ENCODE peak calls at places on chromosomes 16 and 17, in five cellular contexts. P is lower lobe of right lung, J is A549, I is hepatocyte, M is pancreas. Z is an unnamed sample. For H3K4me1, the result is how much of the 10 kb centered on the place peaks cover.

GRCh38 chr16:88842806-88843205 is 13.9 kb downstream of the GALNS start:
- DNase-seq in M (no peak), J (no peak), P (no peak), I (no peak), Z (no peak)

GRCh38 chr17:75645889-75646625 is 12.8 kb downstream of the SMIM5 start:
- DNase-seq in P (peak), J (peak), M (peak), I (peak), Z (peak)

GRCh38 chr17:43755389-43755875 is 3.2 kb downstream of the SOST start:
- DNase-seq in J (no peak), P (no peak), I (peak), M (no peak), Z (no peak)

GRCh38 chr17:61314368-61315078 is 85.1 kb upstream of the TBX2 start:
- DNase-seq in I (peak), M (no peak), J (no peak), P (peak), Z (peak)

GRCh38 chr17:74558882-74559519 is 8.3 kb downstream of the CD300H start:
- DNase-seq in I (no peak), J (no peak), P (no peak), M (no peak), Z (no peak)

GRCh38 chr17:60464343-60464742 is 42.1 kb downstream of the CHCT1 start:
- DNase-seq in I (no peak), M (no peak), J (no peak), P (no peak), Z (no peak)

GRCh38 chr17:62876664-62877411 is 68.7 kb upstream of the MARCHF10 start:
- DNase-seq in I (no peak), P (no peak), J (no peak), M (no peak), Z (no peak)

GRCh38 chr17:77287432-77288068 is 146.8 kb downstream of the SEC14L1 start:
- DNase-seq in J (peak), M (peak), I (peak), P (peak), Z (peak)

GRCh38 chr17:6161456-6161855 is 91.3 kb downstream of the WSCD1 start:
- DNase-seq in P (no peak), I (no peak), M (no peak), J (no peak), Z (peak)

GRCh38 chr16:1272453-1273198 is 16.8 kb downstream of the TPSD1 start:
- DNase-seq in P (no peak), M (no peak), J (no peak), I (no peak), Z (no peak)

GRCh38 chr17:2867441-2868424 is 71.5 kb downstream of the RAP1GAP2 start:
- DNase-seq in P (no peak), J (peak), M (no peak), I (no peak), Z (no peak)

GRCh38 chr16:8194795-8195194 is 395.5 kb downstream of the TMEM114 start:
- DNase-seq in P (no peak), J (peak), M (no peak), I (peak), Z (no peak)

GRCh38 chr17:18866866-18867813 is 9.2 kb downstream of the PRPSAP2 start:
- DNase-seq in I (no peak), M (no peak), J (no peak), P (no peak), Z (no peak)

GRCh38 chr16:52069866-52070265 is 477.1 kb downstream of the TOX3 start:
- DNase-seq in M (no peak), P (no peak), I (peak), J (peak), Z (peak)
- TF ChIP-seq CTCF in M (no peak), P (peak), I (peak), J (peak), Z (peak)

GRCh38 chr17:4334332-4334731 is 32.1 kb downstream of the UBE2G1 start:
- DNase-seq in P (no peak), M (no peak), J (no peak), I (no peak), Z (no peak)

GRCh38 chr17:4334776-4335175 is 31.7 kb downstream of the UBE2G1 start:
- DNase-seq in I (no peak), M (no peak), P (no peak), J (no peak), Z (no peak)

GRCh38 chr17:4332296-4332970 is 34.0 kb downstream of the UBE2G1 start:
- DNase-seq in J (no peak), M (no peak), P (no peak), I (peak), Z (no peak)

GRCh38 chr17:4333041-4333440 is 33.4 kb downstream of the UBE2G1 start:
- DNase-seq in J (no peak), P (no peak), I (no peak), M (no peak), Z (no peak)

DNA sequence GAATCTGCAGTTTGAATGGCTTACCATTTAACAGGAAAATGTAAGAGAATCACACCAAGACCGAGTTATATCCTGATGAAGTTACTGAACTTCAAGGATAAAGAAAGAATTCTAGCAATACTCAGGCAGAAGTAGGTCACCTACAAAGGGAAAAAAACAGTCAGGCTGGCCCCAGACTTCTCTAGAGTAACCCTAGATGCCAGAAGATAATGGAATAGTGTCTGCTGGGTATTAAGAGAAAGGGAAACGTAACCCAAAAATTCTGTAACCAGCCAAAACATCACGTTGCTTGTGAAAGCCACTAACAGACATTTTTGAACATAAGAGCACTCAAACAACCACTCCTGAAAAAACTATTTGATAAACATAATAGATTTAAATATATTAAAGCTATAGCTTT is 31.3 kb downstream of the UBE2G1 start:
- DNase-seq in I (no peak), P (no peak), J (no peak), M (no peak), Z (no peak)
- H3K4me1 ChIP-seq in I (under half), P (under half), J (half or more), M (under half), Z (under half)

GRCh38 chr17:17789828-17790672 is 46.7 kb downstream of the SREBF1 start:
- DNase-seq in M (no peak), P (no peak), J (no peak), I (no peak), Z (no peak)
- TF ChIP-seq CTCF in M (no peak), P (no peak), J (no peak), I (no peak), Z (no peak)

DNA sequence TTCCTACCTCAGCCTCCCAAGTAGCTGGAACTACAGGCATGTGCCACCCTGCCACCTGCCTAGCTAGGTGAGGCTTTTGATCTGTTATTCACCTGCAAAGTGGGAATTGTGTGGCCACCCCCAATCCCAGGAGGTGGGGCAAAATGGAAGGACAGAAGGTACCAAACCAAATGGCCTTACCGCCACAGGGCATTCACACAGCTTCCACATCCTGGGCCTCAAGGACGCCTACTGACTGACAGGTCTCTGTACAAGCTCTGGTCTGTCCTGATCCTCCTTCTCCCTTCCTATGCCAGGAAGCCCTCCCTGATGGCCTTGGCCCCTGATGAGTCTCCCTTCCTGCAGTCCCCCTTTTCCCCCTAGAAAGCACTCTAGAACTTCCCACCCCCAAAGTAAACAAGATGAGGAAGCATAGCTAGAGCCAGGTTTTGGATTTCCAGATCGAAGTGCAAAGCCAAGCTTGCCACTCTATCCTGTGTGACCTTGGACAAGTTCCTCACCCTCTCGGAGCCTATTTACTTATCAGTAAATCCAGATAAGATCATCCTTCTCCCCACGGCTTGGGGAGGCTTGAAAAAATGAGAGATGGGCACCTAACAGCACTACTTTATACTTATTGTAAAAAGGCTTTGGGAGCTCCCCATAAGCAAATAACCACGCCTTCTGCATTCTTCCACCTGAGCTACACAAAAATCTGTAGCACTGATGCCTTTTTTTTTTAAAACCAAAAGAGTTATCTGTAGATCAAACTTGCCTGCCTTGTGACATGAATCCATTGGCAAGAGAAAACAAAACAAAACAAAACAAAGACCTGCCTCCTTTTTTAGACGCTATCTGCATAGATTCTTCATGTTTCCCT is 4.5 kb downstream of the PLLP start:
- DNase-seq in M (peak), J (no peak), I (no peak), P (no peak), Z (no peak)
- H3K4me1 ChIP-seq in M (under half), J (under half), I (under half), P (half or more), Z (under half)

DNA sequence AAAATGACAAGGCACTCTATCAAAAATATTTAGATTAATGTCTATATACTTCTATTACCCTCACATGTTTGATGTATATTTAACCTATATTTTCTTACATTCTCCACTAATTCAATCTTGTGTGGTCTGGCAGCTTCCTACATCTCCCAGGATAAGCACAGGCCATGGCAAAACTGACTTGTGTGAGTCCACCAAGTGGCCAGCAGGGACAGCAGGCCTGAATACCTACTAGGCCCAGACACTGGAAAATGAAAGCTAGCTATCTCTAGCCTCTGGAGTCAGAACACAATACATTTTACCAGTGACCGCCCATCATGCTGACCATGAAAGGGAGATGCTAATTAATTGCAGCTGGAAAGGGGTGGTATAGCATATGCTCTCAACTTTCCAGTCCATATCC is 132.3 kb downstream of the PCTP start:
- DNase-seq in P (no peak), I (no peak), M (no peak), J (peak), Z (no peak)
- TF ChIP-seq CTCF in P (no peak), I (no peak), M (no peak), J (no peak), Z (no peak)

GRCh38 chr16:55552621-55553020 is 13.9 kb upstream of the CAPNS2 start:
- DNase-seq in M (no peak), I (peak), P (no peak), J (peak), Z (peak)
- H3K4me1 ChIP-seq in M (under half), I (under half), P (under half), J (under half), Z (under half)

DNA sequence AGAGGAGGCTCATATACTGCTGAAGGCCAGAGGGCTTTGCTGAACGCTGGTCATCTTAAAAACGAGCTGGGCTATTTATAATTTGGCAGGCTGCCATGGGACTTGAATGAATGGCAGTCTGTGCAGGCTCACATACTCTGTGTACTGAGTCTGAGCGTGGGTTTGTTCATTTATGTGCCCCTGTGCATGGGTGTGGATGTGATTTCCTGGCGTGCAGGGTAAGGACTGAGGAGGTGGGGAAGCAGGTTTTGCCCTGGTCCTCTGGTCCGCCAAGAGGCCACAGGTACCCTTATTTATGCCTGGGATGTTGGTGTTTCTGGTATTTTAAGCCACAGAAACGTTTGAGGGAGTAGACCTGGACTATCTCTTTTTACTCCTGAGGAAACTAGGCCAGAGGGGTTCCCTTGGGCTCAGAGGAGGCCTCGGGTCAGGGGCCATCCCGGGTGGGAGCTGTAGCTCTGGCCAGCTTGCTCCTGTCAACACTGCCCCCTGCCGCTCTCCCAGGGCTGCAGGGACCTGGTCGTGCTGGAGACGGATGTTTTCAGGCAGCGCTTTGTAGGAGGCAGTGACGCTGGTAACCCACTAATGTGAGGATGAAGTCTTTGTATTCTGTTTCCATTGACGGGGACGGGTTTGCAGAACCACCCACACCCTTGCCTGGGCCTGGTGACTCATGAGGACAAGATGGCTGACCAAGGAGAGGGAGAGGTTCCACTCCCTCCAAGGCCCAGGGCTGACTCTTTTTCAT is 184.4 kb downstream of the MSI2 start:
- DNase-seq in M (peak), J (peak), I (peak), P (peak), Z (peak)
- TF ChIP-seq CTCF in M (no peak), J (peak), I (peak), P (peak), Z (peak)